ENCODE peak calls at places on chromosomes 12 and 14, in six cellular contexts. One of them, this sample, is unnamed.

GRCh38 chr12:125983094-125983783 is 918.0 kb downstream of the AACS start:
- DNase-seq in GM12891: no peak
- DNase-seq in GM12878: no peak
- DNase-seq in H1: peak; percentile 85
- DNase-seq in K562: peak; percentile 13
- DNase-seq in HepG2: peak; percentile 61
- DNase-seq in this sample: no peak

GRCh38 chr14:21669284-21669683 is 4.3 kb downstream of the OR4E1 start:
- DNase-seq in K562: no peak
- DNase-seq in GM12878: no peak
- DNase-seq in GM12891: no peak
- DNase-seq in H1: no peak
- DNase-seq in HepG2: peak; percentile 18
- DNase-seq in this sample: no peak

GRCh38 chr14:49218436-49219092 is 367.6 kb downstream of the RPS29 start:
- DNase-seq in K562: no peak
- DNase-seq in H1: no peak
- DNase-seq in GM12878: no peak
- DNase-seq in GM12891: no peak
- DNase-seq in HepG2: no peak
- DNase-seq in this sample: no peak

GRCh38 chr12:68376901-68377300 is 44.7 kb upstream of the MDM1 start:
- DNase-seq in GM12878: no peak
- DNase-seq in GM12891: no peak
- DNase-seq in H1: no peak
- DNase-seq in K562: no peak
- DNase-seq in HepG2: no peak
- DNase-seq in this sample: no peak

GRCh38 chr12:47636908-47637780 is 68.7 kb downstream of the RPAP3 start:
- DNase-seq in GM12891: no peak
- DNase-seq in H1: peak; percentile 53
- DNase-seq in HepG2: peak; percentile 58
- DNase-seq in GM12878: no peak
- DNase-seq in K562: no peak
- DNase-seq in this sample: no peak

GRCh38 chr12:108302471-108303311 is 36.4 kb downstream of the CMKLR1 start:
- DNase-seq in K562: no peak
- DNase-seq in GM12878: no peak
- DNase-seq in H1: peak; percentile 41
- DNase-seq in HepG2: peak; percentile 84
- DNase-seq in GM12891: no peak
- DNase-seq in this sample: no peak

GRCh38 chr12:104585448-104586055 is 128.8 kb downstream of the CHST11 start:
- DNase-seq in GM12878: no peak
- DNase-seq in H1: no peak
- DNase-seq in K562: no peak
- DNase-seq in GM12891: no peak
- DNase-seq in HepG2: no peak
- DNase-seq in this sample: no peak

GRCh38 chr14:105315941-105316562 is 1.5 kb downstream of the PACS2 start:
- DNase-seq in GM12891: peak; percentile 17
- DNase-seq in K562: no peak
- DNase-seq in GM12878: no peak
- DNase-seq in HepG2: no peak
- DNase-seq in H1: no peak
- DNase-seq in this sample: no peak

GRCh38 chr12:6552140-6552551 is 3.7 kb downstream of the IFFO1 start:
- DNase-seq in GM12891: no peak
- DNase-seq in GM12878: no peak
- DNase-seq in H1: no peak
- DNase-seq in HepG2: no peak
- DNase-seq in K562: no peak
- DNase-seq in this sample: no peak

GRCh38 chr12:47758834-47759690 is at the start of gene RAPGEF3:
- DNase-seq in K562: peak; percentile 92
- DNase-seq in H1: no peak
- DNase-seq in HepG2: peak; percentile 49
- DNase-seq in GM12891: peak; percentile 85
- DNase-seq in GM12878: no peak
- DNase-seq in this sample: peak; percentile 81

GRCh38 chr12:45536254-45536653 is 193.3 kb upstream of the ARID2 start:
- DNase-seq in H1: no peak
- DNase-seq in K562: no peak
- DNase-seq in GM12878: no peak
- DNase-seq in HepG2: no peak
- DNase-seq in GM12891: no peak
- DNase-seq in this sample: no peak

GRCh38 chr14:51609251-51609986 is 42.3 kb upstream of the FRMD6 start:
- DNase-seq in HepG2: no peak
- DNase-seq in H1: no peak
- DNase-seq in GM12891: no peak
- DNase-seq in GM12878: no peak
- DNase-seq in K562: no peak
- DNase-seq in this sample: no peak

GRCh38 chr12:19683178-19683927 is 244.1 kb downstream of the AEBP2 start:
- DNase-seq in HepG2: peak; percentile 3
- DNase-seq in H1: no peak
- DNase-seq in GM12891: no peak
- DNase-seq in K562: no peak
- DNase-seq in GM12878: no peak
- DNase-seq in this sample: no peak

GRCh38 chr14:60736494-60736893 is 1.9 kb downstream of the MNAT1 start:
- DNase-seq in GM12878: no peak
- DNase-seq in K562: no peak
- DNase-seq in GM12891: no peak
- DNase-seq in HepG2: peak; percentile 71
- DNase-seq in H1: no peak
- DNase-seq in this sample: no peak

GRCh38 chr12:29103539-29103974 is 45.5 kb upstream of the FAR2 start:
- DNase-seq in HepG2: no peak
- DNase-seq in GM12891: no peak
- DNase-seq in H1: no peak
- DNase-seq in GM12878: peak; percentile 75
- DNase-seq in K562: no peak
- DNase-seq in this sample: peak; percentile 1

GRCh38 chr14:35883677-35884293 is 57.6 kb downstream of the BRMS1L start:
- DNase-seq in GM12878: no peak
- DNase-seq in H1: no peak
- DNase-seq in GM12891: no peak
- DNase-seq in K562: no peak
- DNase-seq in HepG2: peak; percentile 50
- DNase-seq in this sample: peak; percentile 14

GRCh38 chr14:23444314-23444713 is 8.9 kb upstream of the MYH7 start:
- DNase-seq in GM12891: no peak
- DNase-seq in H1: no peak
- DNase-seq in HepG2: no peak
- DNase-seq in GM12878: no peak
- DNase-seq in K562: no peak
- DNase-seq in this sample: no peak

GRCh38 chr14:90293766-90294471 is 37.6 kb downstream of the PSMC1 start:
- DNase-seq in GM12878: no peak
- DNase-seq in GM12891: no peak
- DNase-seq in HepG2: no peak
- DNase-seq in K562: no peak
- DNase-seq in H1: no peak
- DNase-seq in this sample: no peak

GRCh38 chr12:6540181-6540877 is 6.0 kb downstream of the GAPDH start:
- DNase-seq in K562: peak; percentile 60
- DNase-seq in HepG2: no peak
- DNase-seq in GM12878: no peak
- DNase-seq in H1: no peak
- DNase-seq in GM12891: peak; percentile 65
- DNase-seq in this sample: peak; percentile 59

GRCh38 chr12:4997939-4998338 is 45.7 kb upstream of the KCNA5 start:
- DNase-seq in GM12891: no peak
- DNase-seq in K562: no peak
- DNase-seq in HepG2: no peak
- DNase-seq in H1: no peak
- DNase-seq in GM12878: no peak
- DNase-seq in this sample: no peak

GRCh38 chr12:19129486-19130223 is at the start of gene PLEKHA5:
- DNase-seq in GM12891: peak; percentile 20
- DNase-seq in HepG2: peak; percentile 44
- DNase-seq in H1: no peak
- DNase-seq in GM12878: no peak
- DNase-seq in K562: peak; percentile 84
- DNase-seq in this sample: peak; percentile 16

GRCh38 chr14:92058006-92058917 is 18.4 kb upstream of the TRIP11 start:
- DNase-seq in GM12878: no peak
- DNase-seq in GM12891: no peak
- DNase-seq in HepG2: no peak
- DNase-seq in H1: no peak
- DNase-seq in K562: no peak
- DNase-seq in this sample: no peak

GRCh38 chr12:9711664-9712063 is 21.2 kb downstream of the CLECL1 start:
- DNase-seq in GM12891: no peak
- DNase-seq in HepG2: no peak
- DNase-seq in H1: no peak
- DNase-seq in K562: no peak
- DNase-seq in GM12878: no peak
- DNase-seq in this sample: no peak

GRCh38 chr12:57952766-57953165 is 11.4 kb downstream of the ATP23 start:
- DNase-seq in H1: no peak
- DNase-seq in GM12878: no peak
- DNase-seq in K562: no peak
- DNase-seq in HepG2: no peak
- DNase-seq in GM12891: no peak
- DNase-seq in this sample: no peak

GRCh38 chr12:122909442-122910288 is 13.7 kb upstream of the VPS37B start:
- DNase-seq in GM12878: no peak
- DNase-seq in K562: no peak
- DNase-seq in GM12891: no peak
- DNase-seq in H1: no peak
- DNase-seq in HepG2: no peak
- DNase-seq in this sample: no peak

GRCh38 chr14:20626274-20626673 is 15.2 kb downstream of the OR6S1 start:
- DNase-seq in HepG2: no peak
- DNase-seq in GM12878: no peak
- DNase-seq in H1: no peak
- DNase-seq in K562: no peak
- DNase-seq in GM12891: no peak
- DNase-seq in this sample: no peak

GRCh38 chr12:100017056-100017455 is 32.3 kb upstream of the ANKS1B start:
- DNase-seq in H1: no peak
- DNase-seq in GM12891: no peak
- DNase-seq in K562: no peak
- DNase-seq in HepG2: no peak
- DNase-seq in GM12878: no peak
- DNase-seq in this sample: no peak

GRCh38 chr14:64387232-64387737 is 868 bp upstream of the MTHFD1 start:
- DNase-seq in H1: no peak
- DNase-seq in HepG2: peak; percentile 10
- DNase-seq in GM12878: no peak
- DNase-seq in K562: peak; percentile 22
- DNase-seq in GM12891: peak; percentile 13
- DNase-seq in this sample: no peak

GRCh38 chr12:12819752-12820311 is 6.7 kb downstream of the DDX47 start:
- DNase-seq in H1: no peak
- DNase-seq in K562: peak; percentile 11
- DNase-seq in HepG2: no peak
- DNase-seq in GM12891: no peak
- DNase-seq in GM12878: no peak
- DNase-seq in this sample: no peak

GRCh38 chr12:106276032-106276728 is 26.4 kb upstream of the TCP11L2 start:
- DNase-seq in HepG2: no peak
- DNase-seq in GM12891: peak; percentile 15
- DNase-seq in K562: no peak
- DNase-seq in H1: no peak
- DNase-seq in GM12878: peak; percentile 65
- DNase-seq in this sample: no peak

GRCh38 chr12:106284294-106285105 is 18.0 kb upstream of the TCP11L2 start:
- DNase-seq in H1: no peak
- DNase-seq in GM12891: no peak
- DNase-seq in GM12878: no peak
- DNase-seq in HepG2: peak; percentile 91
- DNase-seq in K562: no peak
- DNase-seq in this sample: no peak

GRCh38 chr12:106282457-106283097 is 20.0 kb upstream of the TCP11L2 start:
- DNase-seq in GM12891: peak; percentile 30
- DNase-seq in H1: no peak
- DNase-seq in HepG2: peak; percentile 97
- DNase-seq in K562: peak; percentile 72
- DNase-seq in GM12878: no peak
- DNase-seq in this sample: peak; percentile 29

GRCh38 chr12:106281056-106281782 is 21.3 kb upstream of the TCP11L2 start:
- DNase-seq in GM12891: no peak
- DNase-seq in H1: no peak
- DNase-seq in GM12878: no peak
- DNase-seq in HepG2: no peak
- DNase-seq in K562: no peak
- DNase-seq in this sample: no peak

GRCh38 chr12:106280101-106280500 is 22.4 kb upstream of the TCP11L2 start:
- DNase-seq in K562: no peak
- DNase-seq in HepG2: no peak
- DNase-seq in GM12891: no peak
- DNase-seq in H1: no peak
- DNase-seq in GM12878: no peak
- DNase-seq in this sample: no peak
- TF ChIP-seq TAF1 in K562: no peak
- TF ChIP-seq TAF1 in HepG2: no peak
- TF ChIP-seq TAF1 in GM12891: no peak
- TF ChIP-seq TAF1 in H1: no peak
- TF ChIP-seq TAF1 in GM12878: no peak
- TF ChIP-seq TAF1 in this sample: no peak

GRCh38 chr14:100708349-100709217 is 18.1 kb upstream of the DLK1 start:
- DNase-seq in GM12891: no peak
- DNase-seq in H1: peak; percentile 63
- DNase-seq in HepG2: peak; percentile 37
- DNase-seq in GM12878: no peak
- DNase-seq in K562: no peak
- DNase-seq in this sample: no peak
- TF ChIP-seq POLR2AphosphoS5 in GM12891: no peak
- TF ChIP-seq POLR2AphosphoS5 in H1: no peak
- TF ChIP-seq POLR2AphosphoS5 in HepG2: no peak
- TF ChIP-seq POLR2AphosphoS5 in GM12878: no peak
- TF ChIP-seq POLR2AphosphoS5 in K562: no peak
- TF ChIP-seq POLR2AphosphoS5 in this sample: no peak

DNA sequence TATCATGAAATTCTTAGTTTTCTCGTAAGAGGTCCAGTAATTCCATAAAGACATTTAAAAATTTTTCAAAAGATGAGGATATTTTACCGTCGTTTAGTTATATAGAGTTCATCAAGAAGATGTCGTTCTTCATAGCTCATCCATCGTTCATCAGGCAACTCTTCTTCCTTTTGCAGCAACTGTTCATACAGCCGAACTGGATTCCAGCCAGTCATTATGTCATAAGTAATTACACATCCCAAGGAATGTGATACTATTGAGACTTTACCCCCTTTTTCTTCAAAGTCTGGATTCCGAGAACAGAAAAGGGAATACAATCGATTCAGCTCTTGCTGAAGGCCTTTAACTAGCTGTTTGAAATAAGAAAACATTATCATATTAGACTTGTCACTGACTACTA is 90.3 kb downstream of the DDHD1 start:
- DNase-seq in GM12891: no peak
- DNase-seq in K562: no peak
- DNase-seq in H1: no peak
- DNase-seq in HepG2: no peak
- DNase-seq in GM12878: no peak
- DNase-seq in this sample: no peak
- TF ChIP-seq POLR2A in GM12891: no peak
- TF ChIP-seq POLR2A in K562: no peak
- TF ChIP-seq POLR2A in H1: no peak
- TF ChIP-seq POLR2A in HepG2: no peak
- TF ChIP-seq POLR2A in GM12878: no peak
- TF ChIP-seq POLR2A in this sample: no peak

GRCh38 chr12:56461235-56462159 is 6.9 kb upstream of the SPRYD4 start:
- DNase-seq in GM12878: no peak
- DNase-seq in HepG2: peak; percentile 67
- DNase-seq in GM12891: no peak
- DNase-seq in H1: no peak
- DNase-seq in K562: no peak
- DNase-seq in this sample: no peak
- TF ChIP-seq TAF1 in GM12878: no peak
- TF ChIP-seq TAF1 in HepG2: no peak
- TF ChIP-seq TAF1 in GM12891: no peak
- TF ChIP-seq TAF1 in H1: no peak
- TF ChIP-seq TAF1 in K562: no peak
- TF ChIP-seq TAF1 in this sample: no peak

This sample was measured in GM12892.